ENCODE peak calls at places on chromosomes 6 and 20, in six cellular contexts. W is A549, M is IMR-90, V is HepG2, N is K562, T is GM12878. K is an unnamed sample.

GRCh38 chr20:43843965-43844660 is 70.5 kb upstream of the TOX2 start:
- DNase-seq in V (no peak), W (no peak), M (no peak), N (no peak), T (no peak), K (no peak)

GRCh38 chr6:23446394-23447001 is 679.5 kb upstream of the NRSN1 start:
- DNase-seq in M (peak), T (no peak), W (peak), V (no peak), N (no peak), K (peak)

GRCh38 chr6:88535296-88535695 is 369.1 kb upstream of the CNR1 start:
- DNase-seq in W (no peak), T (no peak), V (no peak), M (no peak), N (no peak), K (no peak)

GRCh38 chr6:27896398-27896796 is 15.8 kb downstream of the OR2B2 start:
- DNase-seq in W (no peak), V (no peak), N (no peak), M (no peak), T (no peak), K (no peak)

GRCh38 chr20:51579137-51579536 is 36.6 kb upstream of the NFATC2 start:
- DNase-seq in W (no peak), T (no peak), V (no peak), N (no peak), M (peak), K (no peak)

GRCh38 chr6:159168536-159169192 is 536 bp upstream of the FNDC1 start:
- DNase-seq in W (peak), M (peak), T (no peak), V (peak), N (peak), K (peak)

GRCh38 chr6:30304002-30304401 is 22.7 kb upstream of the TRIM39 start:
- DNase-seq in M (no peak), V (no peak), W (no peak), N (no peak), T (no peak), K (no peak)

GRCh38 chr6:35739645-35740517 is 3.0 kb downstream of the ARMC12 start:
- DNase-seq in M (no peak), T (no peak), N (peak), W (no peak), V (peak), K (no peak)

GRCh38 chr6:137647762-137648412 is 153.7 kb upstream of the OLIG3 start:
- DNase-seq in V (no peak), M (peak), N (no peak), W (no peak), T (no peak), K (no peak)

GRCh38 chr20:35643045-35643444 is 21.7 kb downstream of the CPNE1 start:
- DNase-seq in W (no peak), V (no peak), M (no peak), T (no peak), N (no peak), K (no peak)

GRCh38 chr6:47343631-47344421 is 34.1 kb upstream of the TNFRSF21 start:
- DNase-seq in M (no peak), W (no peak), N (no peak), T (no peak), V (no peak), K (no peak)

GRCh38 chr6:124099520-124099919 is 295.9 kb downstream of the NKAIN2 start:
- DNase-seq in V (no peak), W (no peak), M (no peak), T (no peak), N (no peak), K (no peak)

GRCh38 chr6:113772961-113773360 is 84.2 kb upstream of the MARCKS start:
- DNase-seq in V (no peak), W (no peak), T (no peak), M (no peak), N (no peak), K (no peak)

GRCh38 chr6:108113557-108114519 is 39.3 kb upstream of the OSTM1 start:
- DNase-seq in M (peak), V (peak), N (peak), W (peak), T (no peak), K (peak)

GRCh38 chr6:167116109-167116837 is 6.6 kb upstream of the CCR6 start:
- DNase-seq in N (no peak), V (no peak), T (no peak), M (no peak), W (no peak), K (no peak)

GRCh38 chr6:3041147-3041546 is 27.1 kb upstream of the RIPK1 start:
- DNase-seq in M (no peak), V (no peak), W (no peak), T (no peak), N (no peak), K (no peak)

GRCh38 chr6:3239110-3239830 is 11.8 kb upstream of the TUBB2B start:
- DNase-seq in N (peak), M (no peak), T (no peak), V (no peak), W (peak), K (peak)

GRCh38 chr6:89242574-89243330 is 25.6 kb upstream of the GABRR1 start:
- DNase-seq in W (peak), N (no peak), V (peak), T (no peak), M (peak), K (peak)

GRCh38 chr20:47438464-47439381 is 63.0 kb upstream of the NCOA3 start:
- DNase-seq in W (peak), V (no peak), N (peak), T (peak), M (no peak), K (peak)

GRCh38 chr20:40843251-40843650 is 154.2 kb upstream of the MAFB start:
- DNase-seq in V (no peak), T (no peak), W (no peak), M (no peak), N (no peak), K (no peak)

GRCh38 chr6:27795697-27796494 is 116.3 kb downstream of the OR2B2 start:
- DNase-seq in W (peak), N (peak), V (peak), T (peak), M (peak), K (peak)

GRCh38 chr20:57596998-57597939 is 23.0 kb downstream of the ZBP1 start:
- DNase-seq in N (peak), M (peak), V (peak), W (peak), T (no peak), K (peak)

GRCh38 chr6:126176266-126176665 is 163.6 kb upstream of the CENPW start:
- DNase-seq in N (no peak), M (peak), T (no peak), V (peak), W (peak), K (no peak)

GRCh38 chr6:14144678-14145113 is 27.1 kb downstream of the CD83 start:
- DNase-seq in W (peak), V (peak), T (peak), M (peak), N (peak), K (peak)

GRCh38 chr6:117188627-117189201 is 76.6 kb upstream of the VGLL2 start:
- DNase-seq in T (no peak), N (no peak), V (no peak), M (no peak), W (no peak), K (no peak)

GRCh38 chr6:118372413-118372812 is 175.7 kb upstream of the PLN start:
- DNase-seq in V (no peak), T (no peak), M (peak), N (no peak), W (no peak), K (no peak)

GRCh38 chr6:12009180-12009748 is 2.8 kb upstream of the HIVEP1 start:
- DNase-seq in W (no peak), V (peak), M (no peak), T (no peak), N (no peak), K (no peak)

GRCh38 chr20:48649104-48649626 is 178.6 kb downstream of the PREX1 start:
- DNase-seq in W (no peak), M (no peak), N (no peak), V (no peak), T (no peak), K (no peak)

GRCh38 chr20:48649868-48650267 is 177.9 kb downstream of the PREX1 start:
- DNase-seq in T (no peak), M (no peak), W (no peak), V (no peak), N (no peak), K (no peak)

GRCh38 chr20:48651271-48651670 is 176.5 kb downstream of the PREX1 start:
- DNase-seq in V (no peak), W (no peak), M (no peak), T (no peak), N (no peak), K (no peak)

GRCh38 chr20:48647873-48648272 is 179.9 kb downstream of the PREX1 start:
- DNase-seq in N (no peak), T (no peak), M (no peak), V (no peak), W (no peak), K (no peak)

DNA sequence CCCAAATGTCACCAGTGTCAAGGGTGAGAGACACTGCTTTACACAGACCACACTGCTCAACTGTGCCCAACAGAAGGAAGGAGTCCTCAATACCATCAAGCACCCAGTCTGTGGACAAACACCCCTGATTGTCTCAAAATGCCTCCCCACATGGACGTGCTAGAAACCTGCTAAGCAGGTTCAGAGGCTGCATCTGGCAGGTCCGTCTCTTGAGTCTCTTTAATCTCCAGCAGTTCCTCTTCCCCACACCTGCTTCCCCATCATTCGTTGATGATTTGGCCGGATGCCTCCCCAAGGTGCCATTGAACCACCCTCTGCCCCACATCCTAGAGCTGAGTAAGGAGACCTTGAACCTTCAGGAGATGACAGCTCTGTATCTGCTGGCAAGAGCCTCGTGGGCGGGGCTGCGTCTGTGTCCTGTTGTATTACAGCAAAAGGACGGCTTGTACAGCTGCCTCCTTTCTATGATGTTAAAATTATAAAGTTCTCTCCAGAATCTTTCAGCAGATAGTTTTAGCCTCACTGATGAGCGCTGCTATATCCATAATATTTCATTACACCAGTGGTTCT is 179.2 kb downstream of the PREX1 start:
- DNase-seq in M (no peak), T (no peak), W (no peak), V (no peak), N (no peak), K (no peak)
- TF ChIP-seq BHLHE40 in M (no peak), T (no peak), W (no peak), V (no peak), N (no peak), K (no peak)

GRCh38 chr6:153150767-153151440 is 19.8 kb upstream of the RGS17 start:
- DNase-seq in T (no peak), V (peak), W (no peak), N (no peak), M (no peak), K (no peak)

GRCh38 chr6:153145591-153145990 is 14.5 kb upstream of the RGS17 start:
- DNase-seq in V (no peak), N (no peak), M (no peak), W (no peak), T (no peak), K (no peak)

GRCh38 chr6:153146413-153146812 is 15.3 kb upstream of the RGS17 start:
- DNase-seq in W (no peak), M (no peak), T (no peak), V (no peak), N (no peak), K (no peak)

DNA sequence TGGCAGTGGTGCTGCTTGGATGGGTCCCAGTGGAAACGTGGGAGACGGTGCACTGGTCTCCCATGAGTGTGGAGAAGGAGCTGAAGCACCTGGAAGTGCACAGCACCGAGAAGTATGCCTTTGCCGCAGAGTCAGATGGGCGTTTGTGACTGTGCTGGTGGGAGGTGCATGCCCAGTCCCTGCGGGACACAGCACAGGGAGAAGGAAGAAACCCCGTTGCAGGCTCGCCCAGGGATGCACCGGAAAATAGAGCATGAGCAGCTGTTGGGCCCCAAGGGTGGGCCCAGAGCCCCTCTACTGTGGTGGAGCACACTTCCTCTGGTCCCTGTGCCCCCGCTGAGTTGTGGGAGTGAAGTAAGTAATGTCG is 19.3 kb upstream of the RGS17 start:
- DNase-seq in T (no peak), N (no peak), M (no peak), V (no peak), W (no peak), K (no peak)
- TF ChIP-seq BHLHE40 in T (no peak), N (no peak), M (no peak), V (no peak), W (no peak), K (no peak)

GRCh38 chr6:104187616-104188015 is 672.1 kb downstream of the HACE1 start:
- DNase-seq in W (no peak), T (no peak), M (no peak), V (no peak), N (no peak), K (no peak)
- TF ChIP-seq BHLHE40 in W (no peak), T (no peak), M (no peak), V (no peak), N (no peak), K (no peak)

DNA sequence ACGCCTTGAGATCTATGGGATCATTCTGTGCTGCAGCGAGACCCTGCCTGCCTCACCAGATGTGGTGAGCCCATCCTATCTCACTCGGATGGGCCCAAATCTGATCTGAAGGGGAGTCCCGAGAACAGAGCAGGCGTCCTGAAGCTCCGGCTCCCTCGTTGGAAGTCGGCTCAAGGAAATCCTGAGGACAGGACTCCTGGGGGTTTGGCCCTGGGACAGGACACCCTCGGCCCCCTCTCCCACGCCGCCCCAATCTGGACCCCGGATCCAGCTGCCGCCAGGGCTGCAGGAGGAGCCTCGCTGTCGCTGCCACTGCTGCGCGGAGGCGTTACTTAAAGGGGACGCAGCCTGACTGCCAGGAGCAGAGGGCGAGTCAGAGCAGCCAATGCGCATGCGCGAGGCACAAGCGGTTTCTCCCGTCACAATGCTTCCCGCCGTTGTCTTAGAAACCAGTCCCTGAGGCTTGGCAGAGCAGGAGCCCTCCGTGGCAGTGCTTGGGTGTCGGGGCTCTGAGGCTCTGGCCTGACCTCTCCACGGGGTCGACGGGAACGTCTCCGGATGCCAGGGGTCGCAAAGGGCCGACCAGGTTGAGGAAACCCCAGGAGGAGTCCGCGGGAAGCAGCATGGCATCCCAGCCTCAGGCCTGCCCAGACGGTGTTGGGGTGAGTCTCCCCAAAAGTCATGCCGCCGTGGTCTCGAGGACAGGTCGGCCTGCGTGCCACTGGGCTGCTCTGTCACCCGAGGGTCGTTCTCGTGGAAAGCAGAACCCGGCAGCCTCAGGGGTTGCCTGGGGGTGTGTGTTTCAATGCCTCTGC is 1567.8 kb upstream of the DEFB115 start:
- DNase-seq in M (no peak), V (no peak), W (no peak), N (peak), T (no peak), K (no peak)
- TF ChIP-seq BHLHE40 in M (no peak), V (no peak), W (no peak), N (no peak), T (no peak), K (no peak)

GRCh38 chr20:63626424-63627128 is at the start of gene GMEB2:
- DNase-seq in N (peak), V (peak), W (no peak), T (no peak), M (no peak), K (peak)
- TF ChIP-seq BHLHE40 in N (no peak), V (no peak), W (no peak), T (peak), M (no peak), K (no peak)

DNA sequence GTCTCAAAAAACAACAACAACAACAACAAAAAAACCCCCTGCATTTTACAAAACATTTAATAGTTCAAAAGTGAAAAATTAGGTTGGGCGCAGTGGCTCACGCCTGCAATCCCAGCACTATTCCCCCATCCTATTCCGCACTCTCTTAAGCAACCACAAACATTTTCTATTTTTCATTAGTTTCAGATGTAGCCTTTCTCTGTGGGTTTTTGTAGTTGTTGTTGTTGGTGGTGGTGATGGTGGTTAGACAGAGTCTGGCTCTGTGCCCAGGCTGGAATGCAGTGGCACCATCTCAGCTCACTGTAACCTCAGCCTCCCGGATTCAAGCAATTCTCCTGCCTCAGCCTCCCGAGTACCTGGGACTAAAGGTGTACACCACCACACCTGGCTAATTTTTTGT is 6.4 kb upstream of the GMNN start:
- DNase-seq in M (peak), W (no peak), T (no peak), V (no peak), N (no peak), K (no peak)
- TF ChIP-seq BHLHE40 in M (no peak), W (no peak), T (no peak), V (no peak), N (no peak), K (no peak)

GRCh38 chr20:11352041-11352440 is 565.7 kb upstream of the BTBD3 start:
- DNase-seq in W (no peak), T (no peak), V (no peak), N (no peak), M (no peak), K (no peak)
- TF ChIP-seq BHLHE40 in W (no peak), T (no peak), V (no peak), N (no peak), M (no peak), K (no peak)

GRCh38 chr6:106512048-106512957 is 117.0 kb downstream of the RTN4IP1 start:
- DNase-seq in W (peak), V (peak), T (no peak), N (peak), M (no peak), K (no peak)

GRCh38 chr6:106511274-106512047 is 117.8 kb downstream of the RTN4IP1 start:
- DNase-seq in T (no peak), N (no peak), V (peak), M (no peak), W (no peak), K (no peak)

GRCh38 chr6:106510090-106510970 is 119.0 kb downstream of the RTN4IP1 start:
- DNase-seq in T (no peak), W (peak), N (peak), M (no peak), V (peak), K (peak)

GRCh38 chr6:106508836-106509235 is 120.5 kb downstream of the RTN4IP1 start:
- DNase-seq in N (no peak), V (no peak), W (no peak), M (peak), T (no peak), K (no peak)

GRCh38 chr6:106509420-106510089 is 119.7 kb downstream of the RTN4IP1 start:
- DNase-seq in T (no peak), V (peak), N (no peak), M (no peak), W (no peak), K (no peak)
- TF ChIP-seq BHLHE40 in T (no peak), V (no peak), N (no peak), M (no peak), W (no peak), K (no peak)

DNA sequence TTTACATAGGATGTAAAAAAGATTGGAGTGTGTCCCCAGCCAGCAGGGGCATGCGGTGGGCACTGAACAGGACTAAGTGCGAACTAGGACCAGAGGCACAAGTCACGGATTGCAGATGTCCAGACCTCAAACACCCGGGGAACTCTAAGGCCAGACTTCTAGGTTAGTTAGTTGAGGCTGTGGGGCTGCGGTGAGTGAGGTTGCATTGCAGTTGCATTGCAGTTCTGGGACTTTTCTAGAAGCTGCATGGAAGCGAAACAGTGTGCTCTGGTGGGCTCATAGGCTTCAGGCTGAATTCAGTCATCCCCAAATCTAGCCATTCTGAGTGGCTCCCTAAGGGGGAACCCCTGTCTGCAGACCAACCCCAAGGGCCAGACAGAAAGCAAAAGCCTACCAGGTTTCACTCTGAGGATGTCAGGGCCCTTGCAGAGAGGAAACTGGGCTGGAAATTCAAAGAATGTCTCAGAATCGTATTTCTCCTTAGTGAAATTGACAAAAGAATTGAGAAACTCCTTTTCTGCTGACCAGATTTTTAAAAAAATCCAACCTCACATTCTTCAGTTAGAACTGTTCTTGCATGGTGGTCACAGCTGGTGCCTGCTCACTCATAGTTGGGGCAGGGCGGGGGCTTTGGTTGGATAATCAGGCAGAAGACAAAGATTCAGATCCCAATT is 182.8 kb downstream of the ZDHHC14 start:
- DNase-seq in V (no peak), M (no peak), N (no peak), T (peak), W (no peak), K (no peak)
- TF ChIP-seq BHLHE40 in V (no peak), M (no peak), N (no peak), T (peak), W (no peak), K (no peak)

GRCh38 chr20:20369353-20370086 is 1.6 kb downstream of the INSM1 start:
- DNase-seq in V (no peak), T (no peak), W (peak), N (no peak), M (no peak), K (no peak)
- TF ChIP-seq BHLHE40 in V (no peak), T (no peak), W (no peak), N (no peak), M (no peak), K (no peak)